ENCODE peak calls at places on chromosomes 13 and 19, in four cellular contexts. One of them, this sample, is unnamed.

GRCh38 chr13:34943675-34944634 is 1.9 kb downstream of the NBEA start:
- DNase-seq in A549: no peak
- DNase-seq in endothelial cell of umbilical vein: peak
- DNase-seq in K562: no peak
- DNase-seq in this sample: no peak

GRCh38 chr13:103941506-103942148 is 875.4 kb upstream of the SLC10A2 start:
- DNase-seq in A549: no peak
- DNase-seq in endothelial cell of umbilical vein: peak
- DNase-seq in K562: no peak
- DNase-seq in this sample: no peak

GRCh38 chr13:42039457-42039945 is 8.9 kb upstream of the DGKH start:
- DNase-seq in A549: peak
- DNase-seq in endothelial cell of umbilical vein: no peak
- DNase-seq in K562: no peak
- DNase-seq in this sample: no peak

GRCh38 chr19:55297267-55297666 is 13.5 kb downstream of the BRSK1 start:
- DNase-seq in A549: no peak
- DNase-seq in endothelial cell of umbilical vein: no peak
- DNase-seq in K562: no peak
- DNase-seq in this sample: no peak

GRCh38 chr13:28819748-28820098 is 416 bp upstream of the MTUS2 start:
- DNase-seq in A549: peak
- DNase-seq in endothelial cell of umbilical vein: peak
- DNase-seq in K562: peak
- DNase-seq in this sample: peak

GRCh38 chr13:106919638-106920037 is 351.7 kb upstream of the ARGLU1 start:
- DNase-seq in A549: no peak
- DNase-seq in endothelial cell of umbilical vein: peak
- DNase-seq in K562: no peak
- DNase-seq in this sample: no peak

GRCh38 chr19:3175761-3176714 is 2.5 kb upstream of the S1PR4 start:
- DNase-seq in A549: no peak
- DNase-seq in endothelial cell of umbilical vein: no peak
- DNase-seq in K562: no peak
- DNase-seq in this sample: no peak

GRCh38 chr19:6227156-6227940 is 52.4 kb downstream of the MLLT1 start:
- DNase-seq in A549: no peak
- DNase-seq in endothelial cell of umbilical vein: no peak
- DNase-seq in K562: no peak
- DNase-seq in this sample: no peak

GRCh38 chr13:86052141-86052540 is 252.9 kb upstream of the SLITRK6 start:
- DNase-seq in A549: no peak
- DNase-seq in endothelial cell of umbilical vein: no peak
- DNase-seq in K562: no peak
- DNase-seq in this sample: no peak

GRCh38 chr19:8515317-8515716 is 1.4 kb upstream of the ZNF414 start:
- DNase-seq in A549: no peak
- DNase-seq in endothelial cell of umbilical vein: no peak
- DNase-seq in K562: no peak
- DNase-seq in this sample: peak

GRCh38 chr19:56333506-56333905 is 18.9 kb upstream of the ZSCAN5A start:
- DNase-seq in A549: peak
- DNase-seq in endothelial cell of umbilical vein: peak
- DNase-seq in K562: peak
- DNase-seq in this sample: peak

GRCh38 chr19:49874503-49875157 is 2.5 kb downstream of the AKT1S1 start:
- DNase-seq in A549: no peak
- DNase-seq in endothelial cell of umbilical vein: no peak
- DNase-seq in K562: no peak
- DNase-seq in this sample: no peak

GRCh38 chr19:16435238-16435911 is 36.4 kb downstream of the EPS15L1 start:
- DNase-seq in A549: no peak
- DNase-seq in endothelial cell of umbilical vein: peak
- DNase-seq in K562: no peak
- DNase-seq in this sample: no peak

DNA sequence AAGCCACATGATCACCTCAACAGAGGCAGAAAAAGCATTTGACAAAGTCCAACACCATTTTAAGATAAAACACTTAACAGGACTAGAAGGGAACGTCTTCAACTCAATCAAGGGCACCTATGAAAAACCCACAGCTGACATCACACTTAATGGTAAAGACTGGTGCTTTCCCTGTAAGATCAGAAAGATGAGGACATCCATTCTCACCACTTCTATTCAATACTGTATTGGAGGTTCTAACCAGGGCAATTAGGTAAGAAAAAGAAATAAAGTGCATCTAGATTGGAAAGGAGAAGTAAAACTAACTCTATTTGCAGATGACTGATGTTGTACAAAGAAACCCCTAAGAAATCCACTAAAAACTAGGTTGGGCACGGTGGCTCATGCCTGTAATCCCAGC is 11.2 kb upstream of the AKAP8 start:
- DNase-seq in A549: no peak
- DNase-seq in endothelial cell of umbilical vein: no peak
- DNase-seq in K562: no peak
- DNase-seq in this sample: no peak
- TF ChIP-seq MYC in A549: no peak
- TF ChIP-seq MYC in endothelial cell of umbilical vein: no peak
- TF ChIP-seq MYC in K562: no peak
- TF ChIP-seq MYC in this sample: no peak

DNA sequence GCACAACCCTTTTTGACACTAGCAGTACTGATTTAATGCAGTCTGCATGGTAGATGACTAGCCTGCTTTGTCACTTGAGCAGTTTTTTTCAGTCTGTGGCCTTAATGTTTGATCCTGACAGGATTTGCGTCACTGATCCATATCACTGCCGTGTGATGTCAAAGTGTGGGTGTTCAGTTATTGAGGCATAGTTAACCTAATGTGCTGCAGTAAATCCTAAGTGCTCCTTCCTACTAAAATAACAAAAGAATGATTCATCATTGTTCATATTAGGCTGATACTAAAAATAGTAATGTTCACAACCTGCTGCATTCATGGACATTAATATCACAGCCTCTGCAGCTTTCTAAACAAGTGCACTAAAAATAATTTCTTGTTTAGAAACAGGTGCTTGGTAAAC is 121.9 kb upstream of the MLNR start:
- DNase-seq in A549: no peak
- DNase-seq in endothelial cell of umbilical vein: peak
- DNase-seq in K562: no peak
- DNase-seq in this sample: peak
- TF ChIP-seq MYC in A549: no peak
- TF ChIP-seq MYC in endothelial cell of umbilical vein: no peak
- TF ChIP-seq MYC in K562: no peak
- TF ChIP-seq MYC in this sample: no peak

GRCh38 chr13:40534456-40534855 is 132.0 kb downstream of the FOXO1 start:
- DNase-seq in A549: no peak
- DNase-seq in endothelial cell of umbilical vein: no peak
- DNase-seq in K562: no peak
- DNase-seq in this sample: no peak

GRCh38 chr13:40533072-40533471 is 133.4 kb downstream of the FOXO1 start:
- DNase-seq in A549: no peak
- DNase-seq in endothelial cell of umbilical vein: no peak
- DNase-seq in K562: no peak
- DNase-seq in this sample: no peak

GRCh38 chr13:40530961-40531360 is 135.5 kb downstream of the FOXO1 start:
- DNase-seq in A549: no peak
- DNase-seq in endothelial cell of umbilical vein: no peak
- DNase-seq in K562: no peak
- DNase-seq in this sample: no peak

GRCh38 chr13:40527914-40528313 is 138.5 kb downstream of the FOXO1 start:
- DNase-seq in A549: no peak
- DNase-seq in endothelial cell of umbilical vein: no peak
- DNase-seq in K562: no peak
- DNase-seq in this sample: no peak

DNA sequence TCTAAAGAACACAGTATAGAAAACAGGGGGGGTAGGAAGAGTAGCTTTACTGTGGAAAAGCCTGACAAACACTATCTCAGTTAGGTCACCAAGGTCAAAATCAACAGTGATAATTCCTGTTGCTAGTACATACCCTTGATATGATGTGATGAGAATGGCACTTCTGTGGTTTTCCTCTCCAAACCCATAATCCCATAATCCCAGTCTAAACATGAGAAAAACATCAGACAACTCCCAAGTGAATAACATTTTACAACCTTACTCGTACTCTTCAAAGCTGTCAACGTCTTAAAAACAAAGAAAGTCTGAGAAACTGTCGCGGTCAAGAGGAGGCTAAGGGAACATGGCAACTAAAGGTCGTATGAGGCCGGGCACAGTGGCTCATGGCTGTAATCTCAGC is 137.6 kb downstream of the FOXO1 start:
- DNase-seq in A549: no peak
- DNase-seq in endothelial cell of umbilical vein: no peak
- DNase-seq in K562: no peak
- DNase-seq in this sample: no peak
- TF ChIP-seq MYC in A549: no peak
- TF ChIP-seq MYC in endothelial cell of umbilical vein: no peak
- TF ChIP-seq MYC in K562: no peak
- TF ChIP-seq MYC in this sample: no peak

GRCh38 chr19:23116802-23117571 is at the start of gene ZNF730:
- DNase-seq in A549: no peak
- DNase-seq in endothelial cell of umbilical vein: peak
- DNase-seq in K562: peak
- DNase-seq in this sample: peak
- TF ChIP-seq MYC in A549: no peak
- TF ChIP-seq MYC in endothelial cell of umbilical vein: no peak
- TF ChIP-seq MYC in K562: no peak
- TF ChIP-seq MYC in this sample: no peak